ENCODE peak calls at places on chromosomes 5 and 9, in eight cellular contexts. X is A549, K is uterus, G is HepG2, S is cardiac muscle cell, M is AG10803, C is lower leg skin, J is cardiac fibroblast. Q is an unnamed sample.

GRCh38 chr5:166493627-166494026 is 1797.8 kb upstream of the WWC1 start:
- DNase-seq in S (peak), G (no peak), K (no peak), X (no peak), M (no peak), J (peak), C (no peak), Q (no peak)

GRCh38 chr5:115735108-115735998 is 81.1 kb downstream of the CDO1 start:
- DNase-seq in M (no peak), X (no peak), S (no peak), C (no peak), G (no peak), K (no peak), J (no peak), Q (peak)

GRCh38 chr5:173626501-173626812 is 10.0 kb upstream of the BOD1 start:
- DNase-seq in X (no peak), J (no peak), S (no peak), G (no peak), C (no peak), K (no peak), M (no peak), Q (no peak)

GRCh38 chr9:81822263-81822865 is 105.9 kb upstream of the SPATA31D4 start:
- DNase-seq in S (no peak), J (no peak), C (no peak), X (no peak), G (no peak), M (no peak), K (no peak), Q (no peak)

GRCh38 chr9:98700801-98701200 is 7.9 kb downstream of the GABBR2 start:
- DNase-seq in C (no peak), X (no peak), S (no peak), G (no peak), K (no peak), M (no peak), J (no peak), Q (no peak)

GRCh38 chr5:39631948-39632347 is 207.2 kb upstream of the DAB2 start:
- DNase-seq in C (no peak), G (no peak), M (peak), J (no peak), K (no peak), S (no peak), X (no peak), Q (peak)

GRCh38 chr5:104353371-104353770 is 790.8 kb upstream of the NUDT12 start:
- DNase-seq in J (no peak), K (no peak), M (no peak), S (no peak), C (no peak), X (no peak), G (no peak), Q (no peak)

GRCh38 chr5:120446068-120446492 is 18.0 kb upstream of the PRR16 start:
- DNase-seq in M (peak), C (no peak), S (peak), X (no peak), J (peak), G (no peak), K (peak), Q (peak)

GRCh38 chr9:127380479-127380878 is 16.5 kb upstream of the SLC2A8 start:
- DNase-seq in J (no peak), S (no peak), G (no peak), M (peak), X (no peak), K (no peak), C (no peak), Q (no peak)

GRCh38 chr5:96226941-96227552 is 206.0 kb downstream of the PCSK1 start:
- DNase-seq in M (peak), S (peak), G (no peak), K (peak), C (peak), J (peak), X (peak), Q (peak)

GRCh38 chr5:99349842-99350241 is 421.0 kb upstream of the CHD1 start:
- DNase-seq in K (no peak), S (no peak), J (no peak), G (no peak), C (no peak), M (no peak), X (no peak), Q (no peak)

GRCh38 chr5:153592081-153592480 is 101.6 kb downstream of the GRIA1 start:
- DNase-seq in S (no peak), C (no peak), G (no peak), K (no peak), X (no peak), J (no peak), M (no peak), Q (no peak)

GRCh38 chr9:70589571-70590263 is 175.3 kb upstream of the KLF9 start:
- DNase-seq in K (peak), S (peak), C (peak), G (no peak), X (no peak), M (peak), J (peak), Q (peak)

GRCh38 chr5:180523629-180524466 is 29.7 kb downstream of the CNOT6 start:
- DNase-seq in J (peak), M (no peak), X (no peak), S (peak), K (no peak), G (no peak), C (no peak), Q (no peak)

GRCh38 chr5:95591490-95591901 is 28.4 kb upstream of the GPR150 start:
- DNase-seq in S (peak), K (no peak), M (peak), X (peak), C (no peak), G (peak), J (peak), Q (peak)

GRCh38 chr9:119667163-119667562 is 297.9 kb upstream of the BRINP1 start:
- DNase-seq in K (no peak), S (no peak), C (no peak), G (no peak), M (no peak), J (no peak), X (no peak), Q (no peak)

GRCh38 chr5:109345699-109346098 is 64.1 kb downstream of the PJA2 start:
- DNase-seq in X (no peak), S (no peak), K (no peak), M (peak), C (no peak), J (no peak), G (no peak), Q (peak)

GRCh38 chr9:121945281-121945680 is 147.8 kb downstream of the TTLL11 start:
- DNase-seq in C (no peak), J (no peak), G (no peak), S (no peak), K (no peak), M (no peak), X (no peak), Q (no peak)

GRCh38 chr5:74382864-74383618 is 257.5 kb downstream of the ENC1 start:
- DNase-seq in G (no peak), J (peak), M (peak), X (no peak), S (peak), C (no peak), K (peak), Q (peak)

GRCh38 chr5:35240892-35241291 is 10.6 kb upstream of the PRLR start:
- DNase-seq in G (no peak), X (no peak), C (no peak), J (no peak), M (no peak), K (no peak), S (no peak), Q (no peak)

GRCh38 chr9:35731415-35732184 is 395 bp downstream of the TLN1 start:
- DNase-seq in M (no peak), X (peak), J (no peak), C (peak), K (no peak), G (peak), S (no peak), Q (no peak)

GRCh38 chr5:115773010-115773580 is 43.4 kb downstream of the CDO1 start:
- DNase-seq in K (no peak), G (no peak), X (no peak), J (no peak), S (no peak), C (no peak), M (no peak), Q (peak)

GRCh38 chr9:77929942-77930341 is 101.7 kb downstream of the GNAQ start:
- DNase-seq in J (no peak), S (no peak), C (no peak), G (no peak), K (no peak), M (no peak), X (no peak), Q (no peak)

GRCh38 chr9:77827104-77827784 is 179.1 kb upstream of the GNA14 start:
- DNase-seq in C (no peak), M (no peak), S (no peak), G (peak), J (no peak), X (no peak), K (no peak), Q (no peak)

GRCh38 chr9:41229408-41230401 is 40.6 kb upstream of the ZNG1F start:
- DNase-seq in C (no peak), X (peak), K (no peak), G (peak), J (no peak), S (peak), M (peak), Q (peak)

GRCh38 chr5:177434942-177435738 is 8.7 kb downstream of the GRK6 start:
- DNase-seq in M (no peak), X (no peak), C (no peak), J (no peak), S (no peak), K (no peak), G (peak), Q (no peak)

GRCh38 chr5:116733995-116734716 is 159.5 kb upstream of the SEMA6A start:
- DNase-seq in K (no peak), S (no peak), J (no peak), X (no peak), C (no peak), M (no peak), G (no peak), Q (no peak)

GRCh38 chr5:134451618-134452505 is 40.2 kb upstream of the CDKN2AIPNL start:
- DNase-seq in J (peak), G (no peak), X (peak), S (peak), K (peak), M (peak), C (peak), Q (peak)

GRCh38 chr5:27491047-27491446 is 452.7 kb upstream of the CDH9 start:
- DNase-seq in J (no peak), C (no peak), X (no peak), M (no peak), K (no peak), G (no peak), S (no peak), Q (no peak)

GRCh38 chr5:157464518-157465171 is 4.6 kb downstream of the NIPAL4 start:
- DNase-seq in C (peak), G (no peak), J (peak), S (peak), M (peak), X (peak), K (peak), Q (peak)

GRCh38 chr5:1666812-1667588 is 132.6 kb downstream of the MRPL36 start:
- DNase-seq in S (peak), G (no peak), X (peak), J (peak), C (peak), K (no peak), M (no peak), Q (peak)

GRCh38 chr9:106179181-106179580 is 484.8 kb downstream of the TMEM38B start:
- DNase-seq in M (no peak), X (no peak), C (no peak), S (no peak), K (no peak), G (no peak), J (no peak), Q (no peak)

GRCh38 chr5:157520911-157521703 is 54.5 kb downstream of the ADAM19 start:
- DNase-seq in G (peak), S (peak), X (peak), M (peak), K (peak), J (peak), C (no peak), Q (peak)

GRCh38 chr9:98327249-98327561 is 71.8 kb upstream of the TBC1D2 start:
- DNase-seq in J (no peak), M (no peak), G (no peak), C (no peak), S (no peak), K (no peak), X (no peak), Q (no peak)

GRCh38 chr5:132500931-132501628 is 10.5 kb upstream of the IRF1 start:
- DNase-seq in X (peak), J (peak), S (peak), M (peak), K (no peak), G (peak), C (no peak), Q (peak)

GRCh38 chr5:21806943-21807342 is 1046.2 kb downstream of the CDH12 start:
- DNase-seq in G (no peak), K (no peak), M (peak), S (peak), X (no peak), C (no peak), J (peak), Q (peak)

GRCh38 chr5:21807953-21808352 is 1045.2 kb downstream of the CDH12 start:
- DNase-seq in G (no peak), J (no peak), S (peak), C (no peak), M (no peak), X (no peak), K (no peak), Q (peak)

GRCh38 chr5:21802100-21802499 is 1051.0 kb downstream of the CDH12 start:
- DNase-seq in J (no peak), C (no peak), S (no peak), X (no peak), G (no peak), M (no peak), K (no peak), Q (no peak)

GRCh38 chr5:21806271-21806670 is 1046.9 kb downstream of the CDH12 start:
- DNase-seq in C (no peak), X (no peak), M (no peak), J (no peak), K (no peak), S (no peak), G (no peak), Q (no peak)

GRCh38 chr5:21802869-21803490 is 1050.2 kb downstream of the CDH12 start:
- DNase-seq in X (peak), S (peak), C (no peak), J (peak), M (peak), K (no peak), G (peak), Q (peak)
- TF ChIP-seq CTCF in X (peak), S (peak), C (no peak), J (peak), M (peak), K (peak), G (peak), Q (peak)

DNA sequence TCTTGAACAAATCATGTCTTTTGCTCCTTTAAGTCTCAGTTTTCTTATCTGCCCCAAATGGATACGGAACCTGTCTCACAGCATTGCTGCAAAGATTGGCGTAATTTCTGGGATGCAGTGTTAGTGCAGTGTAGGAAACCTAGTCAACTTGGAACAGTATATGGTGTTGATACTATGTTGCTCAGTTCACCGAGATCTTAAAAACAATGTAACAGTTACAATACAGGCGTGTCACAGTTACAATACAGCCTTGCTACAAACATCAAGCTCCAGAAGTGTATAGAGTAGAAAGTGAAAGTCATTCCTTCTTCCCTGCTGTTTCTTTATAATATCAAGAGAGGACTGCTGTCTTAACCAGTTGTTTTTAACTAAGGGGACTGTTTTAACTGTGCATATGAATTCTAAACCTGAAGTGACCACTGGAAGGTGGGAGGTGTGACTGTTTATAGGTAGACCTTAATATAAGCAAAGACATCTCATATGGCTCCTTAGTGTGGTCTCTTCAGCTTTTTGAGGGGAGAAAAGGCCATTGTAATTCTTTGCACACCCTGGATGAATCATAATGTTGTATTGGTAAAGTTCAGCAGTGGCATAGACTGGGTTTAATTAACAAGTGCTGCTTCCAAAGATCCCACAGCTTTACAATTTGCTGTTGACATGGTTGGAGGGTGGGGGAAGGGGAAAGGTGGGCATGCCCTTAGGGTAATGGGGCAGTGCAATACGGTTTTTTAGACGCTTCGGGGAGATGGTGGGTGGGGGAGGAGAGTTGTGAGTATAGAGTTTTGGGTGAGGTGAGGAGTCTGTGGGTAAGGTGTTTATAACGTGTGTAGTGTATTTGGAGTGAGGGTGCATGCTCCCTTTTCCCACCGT is 12.9 kb downstream of the PRRC2B start:
- DNase-seq in C (no peak), K (no peak), G (no peak), M (no peak), J (no peak), X (no peak), S (no peak), Q (no peak)
- H3K4me3 ChIP-seq in C (no peak), K (no peak), G (no peak), M (peak), J (no peak), X (no peak), S (no peak), Q (no peak)

GRCh38 chr9:114895605-114896004 is 34.8 kb downstream of the TNFSF8 start:
- DNase-seq in S (peak), X (no peak), J (peak), C (no peak), G (no peak), M (peak), K (no peak), Q (peak)

GRCh38 chr9:114894801-114895433 is 35.5 kb downstream of the TNFSF8 start:
- DNase-seq in J (peak), C (no peak), G (peak), K (no peak), M (peak), X (peak), S (peak), Q (peak)

GRCh38 chr9:114893622-114894021 is 36.8 kb downstream of the TNFSF8 start:
- DNase-seq in M (no peak), K (no peak), J (no peak), C (no peak), G (no peak), X (no peak), S (no peak), Q (peak)

GRCh38 chr9:114893221-114893620 is 37.2 kb downstream of the TNFSF8 start:
- DNase-seq in S (no peak), J (no peak), C (no peak), K (no peak), M (no peak), G (no peak), X (no peak), Q (no peak)

DNA sequence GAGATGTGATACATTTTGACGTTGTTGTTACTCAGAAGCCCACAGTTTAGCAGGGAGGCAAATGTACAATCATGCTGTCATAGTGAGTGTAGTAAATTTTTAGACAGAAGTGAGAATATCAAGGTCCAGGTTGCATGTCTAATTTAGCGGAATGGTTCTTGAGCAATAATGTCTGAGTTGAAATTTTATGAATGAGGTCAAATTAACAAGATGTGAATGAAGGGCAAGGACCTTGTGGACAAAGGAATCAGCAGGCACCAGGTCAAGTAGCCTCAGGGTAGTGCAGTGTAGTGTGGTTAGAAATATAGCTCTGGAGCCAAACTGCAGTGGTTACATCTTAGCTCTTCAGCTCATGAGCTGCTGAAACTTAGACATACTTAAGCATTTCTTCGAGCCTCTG is 36.2 kb downstream of the TNFSF8 start:
- DNase-seq in S (peak), X (no peak), K (no peak), M (peak), C (no peak), J (no peak), G (no peak), Q (peak)
- TF ChIP-seq CTCF in S (no peak), X (no peak), K (no peak), M (no peak), C (no peak), J (no peak), G (no peak), Q (no peak)

GRCh38 chr9:16406536-16407225 is 463.8 kb downstream of the BNC2 start:
- DNase-seq in S (no peak), M (no peak), C (no peak), X (no peak), J (no peak), G (no peak), K (no peak), Q (no peak)
- H3K4me3 ChIP-seq in S (no peak), M (no peak), C (no peak), X (no peak), J (no peak), G (no peak), K (no peak), Q (no peak)

GRCh38 chr9:90053027-90053426 is 448.2 kb downstream of the GADD45G start:
- DNase-seq in S (no peak), C (no peak), X (peak), K (no peak), M (no peak), J (no peak), G (no peak), Q (no peak)
- TF ChIP-seq CTCF in S (no peak), C (no peak), X (no peak), K (no peak), M (peak), J (no peak), G (peak), Q (peak)

GRCh38 chr9:31393240-31393639 is 991.2 kb upstream of the ACO1 start:
- DNase-seq in C (no peak), J (peak), K (no peak), S (peak), M (no peak), X (no peak), G (no peak), Q (no peak)
- H3K4me3 ChIP-seq in C (no peak), J (no peak), K (no peak), S (no peak), M (no peak), X (no peak), G (no peak), Q (no peak)

DNA sequence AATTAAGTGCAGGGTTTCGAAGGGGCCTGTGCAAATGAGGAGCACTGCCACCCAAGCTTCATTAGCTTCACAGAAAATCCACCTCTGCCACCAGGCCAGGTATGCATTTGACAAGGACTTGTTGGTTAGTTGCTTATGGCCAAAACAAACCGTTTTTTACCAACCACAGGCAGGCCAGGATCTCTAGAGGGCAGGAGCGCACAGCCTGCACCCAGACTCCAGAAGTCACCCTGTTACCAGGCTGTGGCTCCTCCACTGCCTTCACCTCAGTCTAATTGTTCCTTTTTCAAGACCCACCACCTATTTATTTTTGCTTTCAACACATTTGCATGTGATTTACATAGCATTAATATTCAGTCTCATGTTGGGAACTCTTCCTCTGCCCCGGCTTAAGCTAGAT is 78.3 kb upstream of the HSPA9 start:
- DNase-seq in S (peak), X (peak), J (peak), C (no peak), G (no peak), M (no peak), K (no peak), Q (peak)
- TF ChIP-seq CTCF in S (peak), X (peak), J (peak), C (no peak), G (peak), M (peak), K (no peak), Q (peak)

Q was measured in fibroblast of mammary gland.